ENCODE peak calls at places on chromosomes 5 and 9, in ten cellular contexts. P is colonic mucosa; C is sigmoid colon; Y is SJCRH30; K is PC-9; D is Peyer's patch; I is right cardiac atrium; V is RWPE2; M is stomach; L is effector memory CD4-positive, alpha-beta T cell. U is an unnamed sample. For H3K4me1 and H3K9me3, the result is how much of the 10 kb centered on the place peaks cover.

GRCh38 chr5:59436364-59437158 is 457.0 kb downstream of the PDE4D start:
- DNase-seq in P (no peak), C (no peak), Y (no peak), K (no peak), D (no peak), I (no peak), V (no peak), M (no peak), L (no peak), U (no peak)

GRCh38 chr5:124823336-124823849 is 77.0 kb upstream of the ZNF608 start:
- DNase-seq in P (no peak), C (no peak), Y (no peak), K (no peak), D (no peak), I (no peak), V (no peak), M (no peak), L (no peak), U (no peak)

GRCh38 chr9:92378825-92379535 is 25.4 kb downstream of the OGN start:
- DNase-seq in P (no peak), C (no peak), Y (no peak), K (no peak), D (no peak), I (no peak), V (no peak), M (no peak), L (no peak), U (no peak)

GRCh38 chr5:151719228-151719861 is 32.6 kb upstream of the SPARC start:
- DNase-seq in P (peak), C (no peak), Y (peak), K (peak), D (no peak), I (peak), V (no peak), M (no peak), L (no peak), U (no peak)

GRCh38 chr5:123673107-123673506 is 161.1 kb downstream of the CSNK1G3 start:
- DNase-seq in P (no peak), C (no peak), Y (peak), K (no peak), D (no peak), I (no peak), V (no peak), M (no peak), L (no peak), U (peak)

GRCh38 chr9:3256571-3256970 is 269.2 kb downstream of the RFX3 start:
- DNase-seq in P (no peak), C (no peak), Y (no peak), K (no peak), D (no peak), I (no peak), V (no peak), M (no peak), L (no peak), U (no peak)

GRCh38 chr9:131693651-131694597 is 46.0 kb downstream of the RAPGEF1 start:
- DNase-seq in P (no peak), C (no peak), Y (no peak), K (no peak), D (no peak), I (no peak), V (no peak), M (no peak), L (no peak), U (no peak)

GRCh38 chr5:145375521-145375920 is 459.6 kb downstream of the PRELID2 start:
- DNase-seq in P (no peak), C (no peak), Y (no peak), K (no peak), D (no peak), I (no peak), V (no peak), M (no peak), L (no peak), U (no peak)

GRCh38 chr9:114410910-114411309 is 23.1 kb upstream of the AKNA start:
- DNase-seq in P (no peak), C (no peak), Y (no peak), K (no peak), D (no peak), I (no peak), V (no peak), M (no peak), L (no peak), U (no peak)

GRCh38 chr5:84228266-84228665 is 156.4 kb downstream of the EDIL3 start:
- DNase-seq in P (no peak), C (no peak), Y (no peak), K (no peak), D (no peak), I (no peak), V (no peak), M (no peak), L (no peak), U (no peak)

GRCh38 chr5:159955056-159955624 is 38.9 kb downstream of the ADRA1B start:
- DNase-seq in P (no peak), C (no peak), Y (peak), K (no peak), D (no peak), I (no peak), V (no peak), M (no peak), L (no peak), U (no peak)

GRCh38 chr5:159947708-159948358 is 31.6 kb downstream of the ADRA1B start:
- DNase-seq in P (no peak), C (no peak), Y (peak), K (no peak), D (no peak), I (no peak), V (no peak), M (no peak), L (no peak), U (no peak)

GRCh38 chr5:159951387-159951786 is 35.1 kb downstream of the ADRA1B start:
- DNase-seq in P (no peak), C (no peak), Y (peak), K (no peak), D (no peak), I (no peak), V (no peak), M (no peak), L (no peak), U (no peak)

GRCh38 chr5:159953609-159954008 is 37.3 kb downstream of the ADRA1B start:
- DNase-seq in P (no peak), C (no peak), Y (no peak), K (no peak), D (no peak), I (no peak), V (no peak), M (no peak), L (no peak), U (no peak)

GRCh38 chr5:159951834-159952233 is 35.6 kb downstream of the ADRA1B start:
- DNase-seq in P (no peak), C (no peak), Y (no peak), K (no peak), D (no peak), I (no peak), V (no peak), M (no peak), L (no peak), U (no peak)
- H3K4me1 ChIP-seq in P (under half), C (under half), Y (under half), K (under half), D (under half), I (under half), V (under half), M (under half), L (under half), U (under half)

DNA sequence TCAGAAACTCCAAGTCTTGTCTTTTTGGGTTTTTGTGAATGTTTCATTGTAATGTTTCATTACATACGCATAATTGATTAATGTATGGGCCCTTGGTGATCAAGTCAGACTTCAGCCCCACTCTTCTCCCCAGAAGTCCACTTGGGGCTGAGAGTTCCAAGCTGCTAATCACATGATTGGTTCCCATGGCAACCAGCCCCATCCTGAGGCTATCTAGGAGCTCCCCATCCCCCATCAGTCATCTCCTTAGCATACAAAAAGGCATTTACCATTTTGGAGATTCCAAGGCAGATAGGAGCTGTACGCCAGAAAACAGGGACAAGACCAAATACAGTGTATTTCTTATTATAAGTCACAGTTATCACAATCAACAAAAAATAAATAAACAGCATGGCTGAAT is 22.9 kb upstream of the SYK start:
- DNase-seq in P (no peak), C (no peak), Y (no peak), K (no peak), D (no peak), I (no peak), V (no peak), M (no peak), L (no peak), U (no peak)
- H3K9me3 ChIP-seq in P (under half), C (under half), Y (under half), K (under half), D (under half), I (under half), V (under half), M (under half), L (under half), U (under half)

DNA sequence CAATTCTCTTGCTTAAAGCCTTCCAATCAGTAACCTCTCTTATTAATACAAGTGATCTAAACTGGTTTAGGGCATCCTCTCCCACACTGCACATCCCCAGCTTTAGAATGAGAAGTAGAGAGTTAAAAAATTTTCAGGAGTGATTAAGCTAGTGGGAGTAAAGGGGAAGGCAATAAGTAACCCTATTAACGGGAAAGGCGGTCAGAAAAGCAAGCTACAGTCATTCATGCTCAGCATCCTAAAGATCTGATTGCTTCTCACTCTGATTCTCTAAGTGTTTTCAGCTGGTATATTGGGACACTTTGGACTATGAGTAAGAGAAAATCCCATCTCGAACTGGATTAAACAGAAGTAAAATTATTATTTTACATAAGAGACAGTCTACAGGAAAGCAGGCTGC is 15.9 kb downstream of the CDH6 start:
- DNase-seq in P (no peak), C (no peak), Y (no peak), K (no peak), D (no peak), I (no peak), V (no peak), M (no peak), L (no peak), U (no peak)
- H3K4me3 ChIP-seq in P (no peak), C (no peak), Y (no peak), K (no peak), D (no peak), I (no peak), V (no peak), M (no peak), L (no peak), U (no peak)

GRCh38 chr9:13377286-13377925 is 97.9 kb upstream of the MPDZ start:
- DNase-seq in P (no peak), C (no peak), Y (no peak), K (no peak), D (no peak), I (no peak), V (no peak), M (no peak), L (no peak), U (no peak)
- H3K4me1 ChIP-seq in P (under half), C (under half), Y (under half), K (under half), D (under half), I (under half), V (under half), M (under half), L (under half), U (under half)

GRCh38 chr5:115333164-115333563 is 36.7 kb upstream of the CCDC112 start:
- DNase-seq in P (no peak), C (no peak), Y (peak), K (no peak), D (no peak), I (no peak), V (no peak), M (no peak), L (no peak), U (no peak)
- H3K9me3 ChIP-seq in P (under half), C (under half), Y (under half), K (under half), D (under half), I (under half), V (under half), M (under half), L (under half), U (under half)

DNA sequence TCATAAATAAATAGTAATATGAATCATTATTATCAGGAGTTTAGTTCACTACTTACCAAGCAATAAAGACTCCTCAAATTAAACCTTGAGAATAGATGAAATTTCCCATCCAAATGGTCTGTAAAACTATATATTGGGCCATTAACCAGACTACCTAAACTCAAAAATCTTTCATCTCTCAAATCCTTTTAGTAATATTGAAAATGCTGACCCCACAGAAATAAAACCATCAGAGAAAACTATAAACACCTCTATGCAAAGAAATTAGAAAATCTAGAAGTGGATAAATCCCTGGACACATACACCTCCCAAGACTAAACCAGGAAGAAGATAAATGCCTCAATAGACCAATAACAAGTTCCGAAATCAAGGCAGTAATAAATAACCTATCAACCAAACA is 723.2 kb downstream of the TLE4 start:
- DNase-seq in P (no peak), C (no peak), Y (no peak), K (no peak), D (no peak), I (no peak), V (no peak), M (no peak), L (no peak), U (no peak)
- H3K4me3 ChIP-seq in P (no peak), C (no peak), Y (no peak), K (no peak), D (no peak), I (no peak), V (no peak), M (no peak), L (no peak), U (no peak)

U was measured in mucosa of descending colon.